ENCODE peak calls at places on chromosomes 11 and 22, in six cellular contexts. L is SK-N-SH, A is aorta, T is T-helper 1 cell, D is RWPE1, Y is NCI-H2171 treated with DMSO at 0.1 percent for 48 hours. X is an unnamed sample.

GRCh38 chr11:4626207-4627105 is 10.8 kb upstream of the OR51D1 start:
- DNase-seq in L (peak), A (no peak), D (peak), T (no peak), Y (peak), X (peak)

GRCh38 chr11:109697140-109697843 is 275.3 kb downstream of the C11orf87 start:
- DNase-seq in A (no peak), D (peak), T (no peak), L (peak), Y (peak), X (peak)

GRCh38 chr11:63767415-63768231 is 952 bp downstream of the ZFTA start:
- DNase-seq in T (no peak), D (peak), A (peak), Y (peak), L (peak), X (peak)

GRCh38 chr11:118286545-118286944 is 18.0 kb upstream of the CD3E start:
- DNase-seq in L (no peak), Y (no peak), T (no peak), D (no peak), A (no peak), X (no peak)

GRCh38 chr11:24421766-24422165 is 75.1 kb upstream of the LUZP2 start:
- DNase-seq in A (no peak), Y (no peak), T (no peak), D (peak), L (no peak), X (no peak)

GRCh38 chr22:38947321-38948112 is 9.9 kb upstream of the APOBEC3A start:
- DNase-seq in A (peak), D (peak), L (no peak), Y (no peak), T (no peak), X (no peak)

GRCh38 chr11:88501535-88501934 is 164.0 kb upstream of the CTSC start:
- DNase-seq in Y (no peak), L (no peak), D (no peak), T (no peak), A (no peak), X (no peak)

GRCh38 chr22:30314918-30315317 is 11.8 kb downstream of the TBC1D10A start:
- DNase-seq in T (peak), Y (no peak), A (no peak), L (no peak), D (no peak), X (no peak)

GRCh38 chr11:95835768-95836488 is 45.6 kb downstream of the CEP57 start:
- DNase-seq in Y (peak), A (no peak), D (peak), T (peak), L (peak), X (peak)

GRCh38 chr22:42171417-42171816 is 40.8 kb upstream of the CYP2D6 start:
- DNase-seq in Y (peak), A (no peak), T (no peak), L (no peak), D (no peak), X (no peak)

GRCh38 chr22:32005453-32005852 is 37.6 kb upstream of the SLC5A1 start:
- DNase-seq in D (peak), A (no peak), Y (no peak), T (no peak), L (no peak), X (peak)

GRCh38 chr11:62599909-62600308 is 1.8 kb downstream of the MTA2 start:
- DNase-seq in Y (no peak), T (no peak), L (no peak), D (peak), A (no peak), X (no peak)

GRCh38 chr11:120228794-120229384 is 11.1 kb upstream of the POU2F3 start:
- DNase-seq in D (no peak), L (peak), Y (no peak), A (no peak), T (no peak), X (no peak)